ENCODE peak calls at places on chromosome 17, in eight cellular contexts. O is HepG2; R is stimulated activated naive B cell treated with anti-CD40 and anti-IgM and Interleukin-4, amounts not matched to agents 10 μg/mL and 1 μg/mL and 100 μg/mL, for 72 hours; L is K562; K is activated CD8-positive, alpha-beta T cell treated with anti-CD3 and anti-CD28 coated beads for 36 hours; E is Panc1; F is naive thymus-derived CD8-positive, alpha-beta T cell; P is gastroesophageal sphincter. I is an unnamed sample.

GRCh38 chr17:45836047-45837044 is 8.3 kb upstream of the SPPL2C start:
- ATAC-seq in O (peak; percentile 7), P (no peak), K (no peak), R (no peak), F (no peak), E (no peak), L (peak; percentile 16), I (no peak)

GRCh38 chr17:31843382-31843780 is 15.7 kb downstream of the COPRS start:
- ATAC-seq in L (no peak), E (peak; percentile 48), F (no peak), O (no peak), K (no peak), P (no peak), R (no peak), I (no peak)

GRCh38 chr17:38571833-38572274 is 33.9 kb downstream of the SRCIN1 start:
- ATAC-seq in F (peak; percentile 15), E (no peak), R (peak; percentile 61), P (no peak), K (peak; percentile 37), L (no peak), O (no peak), I (no peak)

GRCh38 chr17:79487149-79487548 is 123.7 kb downstream of the RBFOX3 start:
- ATAC-seq in P (no peak), K (no peak), E (peak; percentile 18), O (peak; percentile 28), F (no peak), R (no peak), L (no peak), I (no peak)

GRCh38 chr17:51508048-51508447 is 247.7 kb downstream of the UTP18 start:
- ATAC-seq in P (no peak), L (no peak), F (no peak), K (no peak), O (no peak), R (no peak), E (peak; percentile 42), I (no peak)

GRCh38 chr17:17890773-17891759 is 54.3 kb upstream of the SREBF1 start:
- ATAC-seq in P (peak; percentile 64), K (peak; percentile 97), E (peak; percentile 94), F (peak; percentile 79), O (peak; percentile 98), L (peak; percentile 99), R (peak; percentile 63), I (peak; percentile 59)

GRCh38 chr17:79812969-79813825 is 16.3 kb upstream of the CBX8 start:
- ATAC-seq in P (no peak), L (no peak), O (no peak), K (no peak), R (no peak), E (peak; percentile 2), F (no peak), I (no peak)

GRCh38 chr17:1882836-1883235 is 53.0 kb downstream of the RPA1 start:
- ATAC-seq in L (peak; percentile 40), F (peak; percentile 46), E (peak; percentile 42), O (no peak), R (peak; percentile 42), K (peak; percentile 53), P (no peak), I (peak; percentile 45)

GRCh38 chr17:43020030-43020621 is 2.1 kb downstream of the VAT1 start:
- ATAC-seq in P (no peak), F (no peak), K (no peak), E (no peak), O (no peak), R (no peak), L (peak; percentile 15), I (no peak)

GRCh38 chr17:74950207-74950606 is 14.5 kb downstream of the OTOP3 start:
- ATAC-seq in F (no peak), R (no peak), P (no peak), E (peak; percentile 31), L (peak; percentile 20), K (no peak), O (peak; percentile 46), I (peak; percentile 82)

GRCh38 chr17:4003501-4004421 is 39.5 kb upstream of the ATP2A3 start:
- ATAC-seq in F (no peak), R (peak; percentile 28), E (peak; percentile 38), O (peak; percentile 88), K (no peak), P (no peak), L (no peak), I (peak; percentile 28)

GRCh38 chr17:11296994-11297393 is 56.0 kb downstream of the SHISA6 start:
- ATAC-seq in K (no peak), L (no peak), E (no peak), P (no peak), O (no peak), F (no peak), R (peak; percentile 33), I (peak; percentile 48)

GRCh38 chr17:61366715-61367413 is 32.8 kb upstream of the TBX2 start:
- ATAC-seq in E (no peak), L (no peak), K (no peak), R (no peak), P (no peak), O (peak; percentile 75), F (no peak), I (no peak)

GRCh38 chr17:17994271-17994670 is 21.6 kb downstream of the DRC3 start:
- ATAC-seq in K (peak; percentile 68), R (peak; percentile 50), O (peak; percentile 89), L (peak; percentile 64), F (peak; percentile 73), P (no peak), E (peak; percentile 59), I (no peak)

GRCh38 chr17:61395983-61396585 is 3.6 kb upstream of the TBX2 start:
- ATAC-seq in F (no peak), P (no peak), O (no peak), E (no peak), L (no peak), R (no peak), K (no peak), I (no peak)

GRCh38 chr17:46072998-46073397 is 73.9 kb downstream of the STH start:
- ATAC-seq in L (no peak), P (peak; percentile 46), K (no peak), R (no peak), F (no peak), O (no peak), E (no peak), I (no peak)

GRCh38 chr17:18379246-18380146 is 1.9 kb downstream of the EVPLL start:
- ATAC-seq in L (no peak), R (no peak), E (no peak), F (no peak), K (no peak), O (no peak), P (no peak), I (peak; percentile 67)

GRCh38 chr17:17508641-17509591 is 12.7 kb upstream of the RASD1 start:
- ATAC-seq in O (no peak), R (no peak), L (peak; percentile 78), K (no peak), F (no peak), E (no peak), P (no peak), I (no peak)

GRCh38 chr17:77354721-77355455 is 214.1 kb downstream of the SEC14L1 start:
- ATAC-seq in O (peak; percentile 80), P (peak; percentile 87), E (peak; percentile 56), L (no peak), R (no peak), K (no peak), F (no peak), I (peak; percentile 83)

GRCh38 chr17:17696075-17696474 is 14.8 kb downstream of the RAI1 start:
- ATAC-seq in R (no peak), K (peak; percentile 8), P (no peak), E (no peak), O (no peak), L (no peak), F (no peak), I (no peak)

GRCh38 chr17:37754363-37754762 is 9.5 kb upstream of the HNF1B start:
- ATAC-seq in F (no peak), L (no peak), P (no peak), R (no peak), O (no peak), K (no peak), E (no peak), I (no peak)

GRCh38 chr17:231966-232807 is 50.7 kb upstream of the DOC2B start:
- ATAC-seq in K (no peak), R (peak; percentile 55), E (no peak), L (no peak), P (no peak), O (no peak), F (no peak), I (no peak)

GRCh38 chr17:78396436-78397335 is 18.2 kb downstream of the PGS1 start:
- ATAC-seq in O (peak; percentile 47), R (no peak), K (no peak), F (no peak), P (no peak), L (no peak), E (no peak), I (no peak)

GRCh38 chr17:40464392-40464855 is 21.2 kb downstream of the IGFBP4 start:
- ATAC-seq in L (peak; percentile 35), O (peak; percentile 9), F (no peak), E (no peak), K (no peak), R (no peak), P (no peak), I (no peak)

GRCh38 chr17:79838541-79839274 is 532 bp downstream of the CBX4 start:
- ATAC-seq in O (peak; percentile 3), L (no peak), K (peak; percentile 27), P (peak; percentile 13), R (peak; percentile 35), F (peak; percentile 35), E (peak; percentile 4), I (no peak)

I was measured in esophagus mucosa.